ENCODE peak calls at places on chromosomes 2 and 18, in four cellular contexts. J is NCI-H774, Z is hypothalamus, W is cardiac fibroblast. L is an unnamed sample.

GRCh38 chr2:191910518-191910917 is 63.6 kb upstream of the CAVIN2 start:
- DNase-seq in J (no peak), Z (no peak), W (peak; percentile 75), L (peak; percentile 74)

GRCh38 chr2:224156436-224156835 is 117.3 kb upstream of the SERPINE2 start:
- DNase-seq in J (no peak), Z (no peak), W (no peak), L (no peak)

GRCh38 chr2:118185210-118186109 is 97.2 kb downstream of the INSIG2 start:
- DNase-seq in J (peak; percentile 64), Z (peak; percentile 31), W (peak; percentile 46), L (peak; percentile 19)

GRCh38 chr2:207902822-207903221 is 122.5 kb downstream of the PLEKHM3 start:
- DNase-seq in J (no peak), Z (no peak), W (peak; percentile 11), L (no peak)

GRCh38 chr2:108575132-108575966 is 41.1 kb downstream of the LIMS1 start:
- DNase-seq in J (no peak), Z (no peak), W (peak; percentile 89), L (peak; percentile 44)

GRCh38 chr2:59584958-59585357 is 968.5 kb downstream of the BCL11A start:
- DNase-seq in J (no peak), Z (no peak), W (no peak), L (no peak)

GRCh38 chr18:45686892-45687611 is 36.9 kb upstream of the SLC14A1 start:
- DNase-seq in J (no peak), Z (no peak), W (no peak), L (no peak)

GRCh38 chr2:226725096-226725495 is 74.5 kb downstream of the IRS1 start:
- DNase-seq in J (no peak), Z (no peak), W (no peak), L (no peak)

GRCh38 chr2:240460781-240461431 is 25.4 kb downstream of the GPC1 start:
- DNase-seq in J (no peak), Z (no peak), W (no peak), L (no peak)

GRCh38 chr2:136135924-136136906 is 18.3 kb upstream of the CXCR4 start:
- DNase-seq in J (no peak), Z (no peak), W (no peak), L (no peak)

GRCh38 chr2:179936654-179937053 is 70.4 kb downstream of the CWC22 start:
- DNase-seq in J (no peak), Z (no peak), W (peak; percentile 46), L (no peak)

GRCh38 chr18:74598350-74599001 is 806 bp downstream of the ZNF407 start:
- DNase-seq in J (peak; percentile 54), Z (peak; percentile 59), W (peak; percentile 51), L (peak; percentile 17)

GRCh38 chr2:166157578-166157977 is 29.8 kb upstream of the SCN1A start:
- DNase-seq in J (no peak), Z (no peak), W (no peak), L (no peak)

GRCh38 chr2:84495539-84496146 is 20.7 kb upstream of the DNAH6 start:
- DNase-seq in J (peak; percentile 35), Z (no peak), W (peak; percentile 85), L (peak; percentile 51)

GRCh38 chr2:120885311-120885710 is 149.6 kb downstream of the GLI2 start:
- DNase-seq in J (no peak), Z (no peak), W (no peak), L (no peak)

GRCh38 chr18:71743634-71744033 is 800.5 kb downstream of the CBLN2 start:
- DNase-seq in J (no peak), Z (no peak), W (no peak), L (no peak)

GRCh38 chr2:75506131-75506697 is 54.5 kb downstream of the EVA1A start:
- DNase-seq in J (no peak), Z (no peak), W (no peak), L (no peak)

GRCh38 chr2:207423886-207424285 is 105.9 kb upstream of the CREB1 start:
- DNase-seq in J (no peak), Z (no peak), W (peak; percentile 94), L (peak; percentile 90)

GRCh38 chr2:14815201-14815600 is 182.7 kb downstream of the LRATD1 start:
- DNase-seq in J (no peak), Z (no peak), W (no peak), L (peak; percentile 51)

GRCh38 chr2:95392730-95393455 is 9.6 kb upstream of the FAHD2A start:
- DNase-seq in J (no peak), Z (no peak), W (no peak), L (no peak)

GRCh38 chr2:127064642-127065250 is 42.2 kb downstream of the BIN1 start:
- DNase-seq in J (no peak), Z (peak; percentile 39), W (peak; percentile 97), L (peak; percentile 95)

GRCh38 chr2:226802573-226802972 is 3.0 kb upstream of the IRS1 start:
- DNase-seq in J (peak; percentile 68), Z (no peak), W (peak; percentile 96), L (peak; percentile 76)

GRCh38 chr2:84477886-84478285 is 18.8 kb upstream of the SUCLG1 start:
- DNase-seq in J (no peak), Z (no peak), W (no peak), L (no peak)

GRCh38 chr2:209638346-209638745 is 133.3 kb upstream of the UNC80 start:
- DNase-seq in J (no peak), Z (no peak), W (peak; percentile 73), L (no peak)

GRCh38 chr2:109727929-109728447 is 66.1 kb upstream of the RGPD5 start:
- DNase-seq in J (no peak), Z (no peak), W (no peak), L (no peak)

GRCh38 chr18:61400714-61401113 is 67.5 kb downstream of the CDH20 start:
- DNase-seq in J (no peak), Z (no peak), W (peak; percentile 84), L (peak; percentile 61)

GRCh38 chr2:144102386-144102785 is 417.5 kb downstream of the ZEB2 start:
- DNase-seq in J (no peak), Z (no peak), W (no peak), L (no peak)

GRCh38 chr18:45713239-45713638 is 10.7 kb upstream of the SLC14A1 start:
- DNase-seq in J (no peak), Z (no peak), W (no peak), L (no peak)

GRCh38 chr2:156653670-156654069 is 217.5 kb downstream of the GPD2 start:
- DNase-seq in J (no peak), Z (no peak), W (no peak), L (no peak)

GRCh38 chr2:189022002-189022401 is 47.8 kb downstream of the COL3A1 start:
- DNase-seq in J (no peak), Z (no peak), W (peak; percentile 96), L (peak; percentile 96)

GRCh38 chr2:157935378-157935726 is 59.2 kb upstream of the ACVR1 start:
- DNase-seq in J (no peak), Z (no peak), W (no peak), L (no peak)

GRCh38 chr18:5979971-5980457 is 84.7 kb upstream of the TMEM200C start:
- DNase-seq in J (no peak), Z (no peak), W (no peak), L (no peak)

GRCh38 chr2:118786691-118787090 is 60.8 kb downstream of the EN1 start:
- DNase-seq in J (no peak), Z (no peak), W (no peak), L (no peak)

GRCh38 chr2:172978053-172978383 is 97.6 kb upstream of the MAP3K20 start:
- DNase-seq in J (no peak), Z (no peak), W (no peak), L (no peak)

GRCh38 chr2:198905881-198906612 is 551.7 kb downstream of the SATB2 start:
- DNase-seq in J (no peak), Z (no peak), W (no peak), L (no peak)

GRCh38 chr2:142989276-142990204 is 112.1 kb downstream of the KYNU start:
- DNase-seq in J (peak; percentile 13), Z (no peak), W (peak; percentile 70), L (peak; percentile 13)

GRCh38 chr2:12964904-12965539 is 248.3 kb downstream of the TRIB2 start:
- DNase-seq in J (no peak), Z (no peak), W (no peak), L (no peak)

GRCh38 chr2:235924675-235925063 is 243.5 kb downstream of the GBX2 start:
- DNase-seq in J (no peak), Z (no peak), W (no peak), L (no peak)

L was measured in stromal cell of bone marrow.